ENCODE peak calls at places on chromosomes 5 and 9, in nine cellular contexts. N is stimulated activated CD8-positive, alpha-beta memory T cell treated with anti-CD3 and anti-CD28 coated beads, Interleukin-4, amount 100 ng/mL, for 24 hours; R is NB4; G is activated CD4-positive, alpha-beta T cell treated with anti-CD3 and anti-CD28 coated beads, Interleukin-2, amount 50 U/mL, for 48 hours; U is prostate gland; D is HuH-7.5; Y is A549; Q is nephron progenitor cell; V is stimulated activated CD4-positive, alpha-beta T cell treated with anti-CD3 and anti-CD28 coated beads, Interleukin-1b, Interleukin-23, amount 100 ng/mL, for 24 hours. B is an unnamed sample.

GRCh38 chr5:150758210-150758533 is 645 bp downstream of the DCTN4 start:
- DNase-seq in N (no peak), R (no peak), G (no peak), U (no peak), D (no peak), Y (peak), Q (no peak), V (no peak), B (no peak)

GRCh38 chr9:98792096-98792490 is 4.3 kb downstream of the ANKS6 start:
- DNase-seq in N (no peak), R (no peak), G (no peak), U (no peak), D (no peak), Y (no peak), Q (no peak), V (no peak), B (no peak)

GRCh38 chr9:129482521-129483466 is 138.1 kb downstream of the C9orf50 start:
- DNase-seq in N (no peak), R (peak), G (peak), U (peak), D (no peak), Y (no peak), Q (peak), V (no peak), B (no peak)

GRCh38 chr5:175728885-175729828 is 71.3 kb downstream of the HRH2 start:
- DNase-seq in N (no peak), R (no peak), G (no peak), U (no peak), D (no peak), Y (no peak), Q (peak), V (no peak), B (peak)

GRCh38 chr5:141507387-141508091 is 18.7 kb downstream of the PCDHGC5 start:
- DNase-seq in N (no peak), R (peak), G (no peak), U (no peak), D (no peak), Y (no peak), Q (peak), V (no peak), B (peak)

GRCh38 chr5:139925650-139926640 is 117.2 kb downstream of the NRG2 start:
- DNase-seq in N (no peak), R (no peak), G (no peak), U (no peak), D (no peak), Y (no peak), Q (no peak), V (no peak), B (no peak)

GRCh38 chr9:81083821-81084512 is 605.4 kb downstream of the TLE1 start:
- DNase-seq in N (no peak), R (no peak), G (no peak), U (no peak), D (no peak), Y (no peak), Q (no peak), V (no peak), B (peak)

GRCh38 chr5:62473209-62473608 is 60.6 kb downstream of the IPO11 start:
- DNase-seq in N (no peak), R (no peak), G (no peak), U (no peak), D (no peak), Y (no peak), Q (no peak), V (no peak), B (no peak)

GRCh38 chr5:39447059-39447458 is 22.3 kb upstream of the DAB2 start:
- DNase-seq in N (no peak), R (no peak), G (no peak), U (no peak), D (no peak), Y (no peak), Q (no peak), V (no peak), B (no peak)

GRCh38 chr5:67941750-67942450 is 273.7 kb upstream of the PIK3R1 start:
- DNase-seq in N (no peak), R (no peak), G (no peak), U (no peak), D (no peak), Y (no peak), Q (no peak), V (no peak), B (no peak)

GRCh38 chr5:139458580-139459407 is 3.7 kb downstream of the ECSCR start:
- DNase-seq in N (peak), R (peak), G (peak), U (no peak), D (no peak), Y (no peak), Q (no peak), V (peak), B (no peak)

GRCh38 chr9:135960328-135961276 is 571 bp downstream of the UBAC1 start:
- DNase-seq in N (no peak), R (peak), G (no peak), U (no peak), D (peak), Y (peak), Q (no peak), V (no peak), B (peak)

GRCh38 chr5:74194196-74194595 is 446.3 kb downstream of the ENC1 start:
- DNase-seq in N (no peak), R (no peak), G (no peak), U (no peak), D (no peak), Y (no peak), Q (no peak), V (no peak), B (no peak)

GRCh38 chr5:95382843-95383242 is 8.3 kb upstream of the FAM81B start:
- DNase-seq in N (no peak), R (no peak), G (no peak), U (no peak), D (no peak), Y (no peak), Q (peak), V (no peak), B (peak)

GRCh38 chr5:14414615-14415515 is 166.7 kb upstream of the OTULINL start:
- DNase-seq in N (peak), R (no peak), G (peak), U (no peak), D (no peak), Y (no peak), Q (no peak), V (no peak), B (no peak)

GRCh38 chr5:56692359-56693219 is 122.8 kb upstream of the MAP3K1 start:
- DNase-seq in N (no peak), R (peak), G (no peak), U (no peak), D (no peak), Y (no peak), Q (no peak), V (no peak), B (no peak)

GRCh38 chr5:126694403-126694802 is 82.5 kb upstream of the LMNB1 start:
- DNase-seq in N (no peak), R (no peak), G (no peak), U (no peak), D (no peak), Y (no peak), Q (no peak), V (no peak), B (no peak)

GRCh38 chr5:135163391-135163790 is 129.4 kb upstream of the PITX1 start:
- DNase-seq in N (no peak), R (no peak), G (no peak), U (no peak), D (no peak), Y (no peak), Q (no peak), V (no peak), B (no peak)

GRCh38 chr9:81405199-81405598 is 284.1 kb downstream of the TLE1 start:
- DNase-seq in N (no peak), R (no peak), G (no peak), U (no peak), D (no peak), Y (no peak), Q (no peak), V (no peak), B (no peak)

GRCh38 chr9:114769664-114770063 is 36.2 kb downstream of the TNFSF15 start:
- DNase-seq in N (no peak), R (no peak), G (no peak), U (no peak), D (no peak), Y (no peak), Q (no peak), V (no peak), B (no peak)

GRCh38 chr5:73143716-73144115 is 23.3 kb downstream of the TMEM171 start:
- DNase-seq in N (no peak), R (no peak), G (no peak), U (no peak), D (no peak), Y (no peak), Q (no peak), V (no peak), B (no peak)

GRCh38 chr5:21823076-21823574 is 1030.0 kb downstream of the CDH12 start:
- DNase-seq in N (no peak), R (no peak), G (no peak), U (no peak), D (no peak), Y (no peak), Q (no peak), V (no peak), B (no peak)

GRCh38 chr9:30536494-30536893 is 1847.9 kb upstream of the ACO1 start:
- DNase-seq in N (no peak), R (no peak), G (no peak), U (no peak), D (no peak), Y (no peak), Q (no peak), V (no peak), B (no peak)

GRCh38 chr5:116953251-116953934 is 378.8 kb upstream of the SEMA6A start:
- DNase-seq in N (no peak), R (no peak), G (no peak), U (no peak), D (peak), Y (no peak), Q (no peak), V (no peak), B (no peak)

GRCh38 chr9:91825422-91825821 is 124.6 kb downstream of the ROR2 start:
- DNase-seq in N (no peak), R (no peak), G (no peak), U (no peak), D (no peak), Y (no peak), Q (no peak), V (no peak), B (no peak)

GRCh38 chr5:127029513-127030258 is 672 bp downstream of the MARCHF3 start:
- DNase-seq in N (peak), R (peak), G (peak), U (peak), D (peak), Y (peak), Q (peak), V (no peak), B (peak)

GRCh38 chr5:153987310-153987709 is 51.4 kb downstream of the FAM114A2 start:
- DNase-seq in N (no peak), R (no peak), G (no peak), U (no peak), D (no peak), Y (no peak), Q (no peak), V (no peak), B (no peak)

GRCh38 chr9:95836072-95836471 is 39.4 kb upstream of the ERCC6L2 start:
- DNase-seq in N (no peak), R (no peak), G (no peak), U (no peak), D (no peak), Y (no peak), Q (no peak), V (no peak), B (no peak)

GRCh38 chr5:140113180-140113698 is 670 bp upstream of the PURA start:
- DNase-seq in N (no peak), R (no peak), G (peak), U (no peak), D (peak), Y (no peak), Q (peak), V (no peak), B (peak)

GRCh38 chr5:78009937-78010527 is 233.9 kb upstream of the TBCA start:
- DNase-seq in N (no peak), R (no peak), G (no peak), U (no peak), D (no peak), Y (no peak), Q (no peak), V (no peak), B (no peak)

GRCh38 chr9:88458716-88459115 is 70.5 kb downstream of the SPIN1 start:
- DNase-seq in N (no peak), R (no peak), G (no peak), U (no peak), D (no peak), Y (no peak), Q (no peak), V (no peak), B (peak)

GRCh38 chr9:14018061-14018460 is 295.9 kb downstream of the NFIB start:
- DNase-seq in N (no peak), R (no peak), G (no peak), U (no peak), D (no peak), Y (no peak), Q (no peak), V (no peak), B (no peak)

GRCh38 chr9:14320272-14321245 is 6.6 kb upstream of the NFIB start:
- DNase-seq in N (no peak), R (peak), G (no peak), U (no peak), D (no peak), Y (peak), Q (no peak), V (no peak), B (peak)

GRCh38 chr5:176632777-176633176 is 2.3 kb downstream of the EIF4E1B start:
- DNase-seq in N (no peak), R (no peak), G (no peak), U (no peak), D (no peak), Y (no peak), Q (no peak), V (no peak), B (no peak)

GRCh38 chr5:81789033-81789432 is 38.1 kb upstream of the SSBP2 start:
- DNase-seq in N (no peak), R (peak), G (no peak), U (no peak), D (no peak), Y (no peak), Q (no peak), V (no peak), B (peak)

GRCh38 chr5:125120012-125120411 is 373.6 kb upstream of the ZNF608 start:
- DNase-seq in N (no peak), R (no peak), G (no peak), U (no peak), D (no peak), Y (no peak), Q (no peak), V (no peak), B (no peak)

GRCh38 chr5:172860520-172861443 is 26.7 kb downstream of the ERGIC1 start:
- DNase-seq in N (no peak), R (no peak), G (no peak), U (peak), D (no peak), Y (no peak), Q (no peak), V (no peak), B (no peak)

GRCh38 chr9:2494571-2494970 is 127.0 kb upstream of the VLDLR start:
- DNase-seq in N (no peak), R (no peak), G (no peak), U (no peak), D (no peak), Y (no peak), Q (no peak), V (no peak), B (peak)